ENCODE peak calls at places on chromosome 5, in seven cellular contexts. D is AG20443, C is HS-27A, F is NCI-H1092, G is breast epithelium, N is NCI-H82, I is AG09309. Q is an unnamed sample.
A peak's percentile ranks its signal among the peaks of the same experiment; 100 is the strongest.

GRCh38 chr5:6146264-6146663 is 232.1 kb downstream of the MED10 start:
- DNase-seq in D (no peak), C (no peak), G (no peak), F (no peak), I (no peak), N (no peak), Q (no peak)

GRCh38 chr5:142246-142810 is 49.0 kb upstream of the LRRC14B start:
- DNase-seq in F (no peak), G (no peak), N (no peak), D (peak; percentile 3), I (no peak), C (no peak), Q (no peak)

GRCh38 chr5:151171521-151171920 is 13.9 kb upstream of the ANXA6 start:
- DNase-seq in D (no peak), N (no peak), I (no peak), C (no peak), F (no peak), G (no peak), Q (no peak)

GRCh38 chr5:76402251-76402879 is 720 bp upstream of the IQGAP2 start:
- DNase-seq in D (no peak), I (no peak), G (no peak), C (no peak), N (peak; percentile 69), F (no peak), Q (no peak)

GRCh38 chr5:105956456-105957177 is 1714.1 kb downstream of the EFNA5 start:
- DNase-seq in D (no peak), N (no peak), G (no peak), C (peak; percentile 24), I (no peak), F (no peak), Q (no peak)

GRCh38 chr5:177357459-177358332 is at the start of gene RGS14:
- DNase-seq in F (no peak), N (no peak), D (peak; percentile 69), C (no peak), G (no peak), I (no peak), Q (no peak)

GRCh38 chr5:31361234-31361633 is 167.7 kb downstream of the CDH6 start:
- DNase-seq in C (no peak), I (no peak), N (no peak), G (no peak), F (no peak), D (peak; percentile 45), Q (peak; percentile 33)

GRCh38 chr5:95725937-95726810 is 5.0 kb upstream of the RHOBTB3 start:
- DNase-seq in N (no peak), D (no peak), F (no peak), C (no peak), G (no peak), I (peak; percentile 54), Q (no peak)